ENCODE peak calls at places on chromosomes 16 and 17, in ten cellular contexts. I, Q, G, S, L, V, N, R, D and K are unnamed samples.

GRCh38 chr17:40168262-40168832 is 8.9 kb upstream of the RAPGEFL1 start:
- DNase-seq in I (no peak), Q (peak; percentile 57), G (peak; percentile 33), S (peak; percentile 52), L (no peak), V (no peak), N (peak; percentile 73), R (no peak), D (peak; percentile 57), K (peak; percentile 62)

GRCh38 chr16:14264560-14264959 is 193.4 kb downstream of the MRTFB start:
- DNase-seq in I (peak; percentile 12), Q (no peak), G (no peak), S (no peak), L (no peak), V (no peak), N (no peak), R (no peak), D (no peak), K (no peak)

GRCh38 chr17:48510761-48511604 is 19.8 kb downstream of the HOXB1 start:
- DNase-seq in I (no peak), Q (peak; percentile 83), G (no peak), S (no peak), L (peak; percentile 48), V (no peak), N (no peak), R (no peak), D (no peak), K (peak; percentile 31)

GRCh38 chr17:78958556-78959191 is 21.0 kb downstream of the LGALS3BP start:
- DNase-seq in I (no peak), Q (no peak), G (no peak), S (peak; percentile 20), L (no peak), V (no peak), N (peak; percentile 37), R (no peak), D (peak; percentile 26), K (peak; percentile 23)

GRCh38 chr17:30221346-30221745 is 14.2 kb downstream of the SLC6A4 start:
- DNase-seq in I (peak; percentile 53), Q (no peak), G (no peak), S (no peak), L (no peak), V (no peak), N (no peak), R (no peak), D (no peak), K (no peak)

GRCh38 chr16:56201030-56201429 is 9.7 kb downstream of the GNAO1 start:
- DNase-seq in I (no peak), Q (no peak), G (no peak), S (no peak), L (no peak), V (no peak), N (no peak), R (no peak), D (no peak), K (no peak)

GRCh38 chr16:85570213-85570734 is 42.8 kb upstream of the GSE1 start:
- DNase-seq in I (no peak), Q (no peak), G (no peak), S (no peak), L (peak; percentile 70), V (peak; percentile 15), N (no peak), R (no peak), D (no peak), K (no peak)

GRCh38 chr17:27579897-27580321 is 51.1 kb upstream of the LGALS9 start:
- DNase-seq in I (no peak), Q (peak; percentile 23), G (no peak), S (no peak), L (no peak), V (no peak), N (no peak), R (no peak), D (no peak), K (no peak)

GRCh38 chr16:11781773-11782172 is 15.3 kb downstream of the ZC3H7A start:
- DNase-seq in I (no peak), Q (peak; percentile 61), G (no peak), S (peak; percentile 22), L (peak; percentile 50), V (no peak), N (no peak), R (no peak), D (no peak), K (peak; percentile 24)

GRCh38 chr17:41792835-41793748 is 6.6 kb upstream of the JUP start:
- DNase-seq in I (no peak), Q (peak; percentile 82), G (no peak), S (peak; percentile 83), L (no peak), V (no peak), N (peak; percentile 57), R (no peak), D (peak; percentile 64), K (peak; percentile 66)

GRCh38 chr16:11596572-11597226 is 10.0 kb upstream of the LITAF start:
- DNase-seq in I (peak; percentile 24), Q (no peak), G (no peak), S (no peak), L (no peak), V (no peak), N (no peak), R (no peak), D (no peak), K (no peak)

GRCh38 chr17:2171725-2172446 is 117.0 kb downstream of the HIC1 start:
- DNase-seq in I (peak; percentile 88), Q (no peak), G (no peak), S (peak; percentile 60), L (no peak), V (no peak), N (peak; percentile 94), R (peak; percentile 95), D (no peak), K (peak; percentile 100)

GRCh38 chr16:57533366-57533617 is 3.1 kb downstream of the CCDC102A start:
- DNase-seq in I (no peak), Q (no peak), G (no peak), S (no peak), L (no peak), V (no peak), N (no peak), R (no peak), D (no peak), K (no peak)

GRCh38 chr16:50547944-50548658 is at the start of gene NKD1:
- DNase-seq in I (peak; percentile 92), Q (peak; percentile 59), G (peak; percentile 70), S (no peak), L (peak; percentile 64), V (peak; percentile 60), N (peak; percentile 44), R (no peak), D (peak; percentile 80), K (peak; percentile 10)

GRCh38 chr16:6528217-6528616 is 804.4 kb upstream of the RBFOX1 start:
- DNase-seq in I (no peak), Q (no peak), G (no peak), S (no peak), L (no peak), V (no peak), N (no peak), R (no peak), D (no peak), K (no peak)

GRCh38 chr17:39754958-39755549 is 17.3 kb downstream of the GRB7 start:
- DNase-seq in I (no peak), Q (no peak), G (no peak), S (no peak), L (no peak), V (no peak), N (peak; percentile 14), R (no peak), D (peak; percentile 61), K (no peak)

GRCh38 chr17:27994586-27994985 is 47.9 kb upstream of the NLK start:
- DNase-seq in I (no peak), Q (no peak), G (no peak), S (no peak), L (no peak), V (no peak), N (no peak), R (no peak), D (no peak), K (no peak)

GRCh38 chr17:57869599-57870282 is 19.9 kb upstream of the MRPS23 start:
- DNase-seq in I (no peak), Q (peak; percentile 44), G (no peak), S (peak; percentile 66), L (no peak), V (no peak), N (peak; percentile 91), R (no peak), D (peak; percentile 25), K (peak; percentile 91)

GRCh38 chr17:56536766-56537165 is 56.7 kb upstream of the NOG start:
- DNase-seq in I (no peak), Q (no peak), G (no peak), S (no peak), L (no peak), V (no peak), N (no peak), R (no peak), D (no peak), K (no peak)

GRCh38 chr17:83073389-83074063 is 5.9 kb upstream of the METRNL start:
- DNase-seq in I (no peak), Q (peak; percentile 70), G (no peak), S (peak; percentile 79), L (no peak), V (no peak), N (no peak), R (no peak), D (no peak), K (peak; percentile 36)

GRCh38 chr16:8686879-8687278 is 12.5 kb downstream of the ABAT start:
- DNase-seq in I (no peak), Q (no peak), G (no peak), S (no peak), L (no peak), V (no peak), N (no peak), R (no peak), D (no peak), K (no peak)

GRCh38 chr17:18968945-18969887 is 17.3 kb downstream of the SLC5A10 start:
- DNase-seq in I (no peak), Q (peak; percentile 70), G (no peak), S (no peak), L (no peak), V (no peak), N (no peak), R (no peak), D (no peak), K (no peak)

GRCh38 chr17:10779607-10780006 is 24.3 kb downstream of the TMEM238L start:
- DNase-seq in I (no peak), Q (no peak), G (no peak), S (no peak), L (no peak), V (no peak), N (no peak), R (no peak), D (no peak), K (no peak)

GRCh38 chr17:63841350-63842172 is 924 bp downstream of the SMARCD2 start:
- DNase-seq in I (peak; percentile 82), Q (peak; percentile 45), G (peak; percentile 19), S (peak; percentile 22), L (peak; percentile 53), V (no peak), N (peak; percentile 50), R (no peak), D (no peak), K (peak; percentile 18)

GRCh38 chr16:75627856-75628255 is 4.8 kb upstream of the ADAT1 start:
- DNase-seq in I (no peak), Q (no peak), G (no peak), S (no peak), L (no peak), V (no peak), N (no peak), R (peak; percentile 53), D (no peak), K (peak; percentile 18)

GRCh38 chr16:85084841-85085535 is 27.3 kb downstream of the CIBAR2 start:
- DNase-seq in I (no peak), Q (no peak), G (no peak), S (no peak), L (no peak), V (no peak), N (no peak), R (no peak), D (no peak), K (no peak)

GRCh38 chr16:56793504-56793903 is 63.6 kb downstream of the NUP93 start:
- DNase-seq in I (no peak), Q (peak; percentile 37), G (no peak), S (peak; percentile 28), L (no peak), V (no peak), N (peak; percentile 32), R (no peak), D (no peak), K (no peak)

GRCh38 chr16:11572301-11572995 is 14.3 kb downstream of the LITAF start:
- DNase-seq in I (peak; percentile 61), Q (no peak), G (peak; percentile 66), S (no peak), L (no peak), V (peak; percentile 63), N (no peak), R (no peak), D (no peak), K (no peak)